ENCODE peak calls at places on chromosomes 1 and 21, in nine cellular contexts. S is fibroblast of the aortic adventitia; G is right cardiac atrium; Y is T-helper 2 cell; R is NCI-H1436; B is activated CD4-positive, alpha-beta T cell treated with anti-CD3 and anti-CD28 coated beads for 48 hours; D is COR-L47; L is HAP-1; F is T-helper 1 cell. Z is an unnamed sample.

GRCh38 chr1:39195166-39196111 is 9.1 kb upstream of the MACF1 start:
- DNase-seq in G (no peak), R (no peak), F (peak; percentile 72), S (peak; percentile 56), B (no peak), Y (no peak), D (no peak), L (no peak), Z (no peak)

GRCh38 chr1:30976143-30976542 is 67.6 kb upstream of the SDC3 start:
- DNase-seq in Y (no peak), G (no peak), B (no peak), D (no peak), R (no peak), S (peak; percentile 80), F (no peak), L (no peak), Z (no peak)

GRCh38 chr1:33185541-33185940 is 3.7 kb upstream of the TRIM62 start:
- DNase-seq in R (no peak), D (no peak), Y (no peak), G (no peak), S (no peak), L (peak; percentile 48), B (no peak), F (no peak), Z (no peak)

GRCh38 chr21:27759091-27759659 is 792.3 kb upstream of the ADAMTS5 start:
- DNase-seq in S (no peak), F (no peak), D (no peak), L (no peak), Y (no peak), R (no peak), B (no peak), G (peak; percentile 14), Z (no peak)

GRCh38 chr1:89465201-89465600 is 59.4 kb upstream of the LRRC8B start:
- DNase-seq in D (no peak), S (no peak), L (no peak), Y (no peak), B (peak; percentile 49), G (no peak), R (no peak), F (peak; percentile 63), Z (no peak)

GRCh38 chr1:181127898-181128453 is 39.5 kb downstream of the IER5 start:
- DNase-seq in B (no peak), D (no peak), F (no peak), R (no peak), L (no peak), Y (no peak), S (no peak), G (no peak), Z (no peak)

GRCh38 chr21:33127154-33127893 is 57.4 kb downstream of the OLIG1 start:
- DNase-seq in R (peak; percentile 24), Y (peak; percentile 34), B (peak; percentile 74), G (peak; percentile 55), F (peak; percentile 29), S (peak; percentile 74), L (peak; percentile 91), D (peak; percentile 28), Z (peak; percentile 25)

GRCh38 chr1:234230414-234230862 is 142.8 kb upstream of the COA6 start:
- DNase-seq in B (no peak), L (no peak), D (peak; percentile 74), Y (no peak), G (no peak), F (peak; percentile 69), R (no peak), S (no peak), Z (no peak)

GRCh38 chr1:111085666-111086065 is 54.2 kb downstream of the DRAM2 start:
- DNase-seq in R (no peak), L (no peak), G (no peak), F (no peak), B (no peak), D (no peak), Y (no peak), S (no peak), Z (no peak)

GRCh38 chr1:63359561-63359960 is 7.9 kb upstream of the ALG6 start:
- DNase-seq in L (no peak), D (no peak), G (no peak), Y (no peak), R (no peak), B (no peak), S (no peak), F (no peak), Z (no peak)

GRCh38 chr1:53078333-53079101 is 16.5 kb downstream of the PODN start:
- DNase-seq in F (no peak), S (no peak), D (no peak), Y (no peak), G (peak; percentile 7), L (no peak), B (no peak), R (no peak), Z (no peak)